ENCODE peak calls at places on chromosomes 2 and 18, in four cellular contexts. J is AG08396; A is stimulated activated CD4-positive, alpha-beta T cell treated with anti-CD3 and anti-CD28 coated beads, Interleukin-2, amount 100 ng/mL, for 24 hours; H is AG04450. Q is an unnamed sample.

GRCh38 chr2:191854385-191855372 is 7.8 kb upstream of the CAVIN2 start:
- DNase-seq in J (no peak), A (no peak), H (no peak), Q (no peak)

GRCh38 chr2:217829420-217829819 is 173.4 kb downstream of the TNS1 start:
- DNase-seq in J (no peak), A (no peak), H (no peak), Q (no peak)

GRCh38 chr2:25294573-25295462 is 46.9 kb downstream of the DNMT3A start:
- DNase-seq in J (peak), A (peak), H (no peak), Q (peak)

GRCh38 chr18:6775702-6776101 is 46.2 kb downstream of the ARHGAP28 start:
- DNase-seq in J (no peak), A (no peak), H (no peak), Q (no peak)

GRCh38 chr18:23503967-23504352 is 649 bp downstream of the RMC1 start:
- DNase-seq in J (peak), A (no peak), H (no peak), Q (no peak)

GRCh38 chr18:3791258-3791657 is 341.3 kb downstream of the TGIF1 start:
- DNase-seq in J (no peak), A (no peak), H (no peak), Q (no peak)

GRCh38 chr2:208319403-208319802 is 53.3 kb downstream of the PIKFYVE start:
- DNase-seq in J (no peak), A (no peak), H (no peak), Q (no peak)

GRCh38 chr18:36660311-36660710 is 168.5 kb downstream of the TPGS2 start:
- DNase-seq in J (no peak), A (no peak), H (no peak), Q (no peak)

GRCh38 chr2:67268806-67269205 is 128.3 kb upstream of the ETAA1 start:
- DNase-seq in J (peak), A (no peak), H (no peak), Q (no peak)

GRCh38 chr2:30936924-30937323 is 129.7 kb upstream of the CAPN13 start:
- DNase-seq in J (no peak), A (no peak), H (no peak), Q (no peak)